ENCODE peak calls at places on chromosomes 16 and 17, in four cellular contexts. One of them, this sample, is unnamed.

GRCh38 chr17:76585048-76585648 is 512 bp downstream of the ST6GALNAC2 start:
- DNase-seq in HTR-8/SVneo: no peak
- DNase-seq in body of pancreas: peak
- DNase-seq in T follicular helper cell: no peak
- DNase-seq in this sample: no peak

GRCh38 chr17:7574176-7574953 is 5.1 kb upstream of the CD68 start:
- DNase-seq in HTR-8/SVneo: no peak
- DNase-seq in body of pancreas: no peak
- DNase-seq in T follicular helper cell: no peak
- DNase-seq in this sample: no peak

GRCh38 chr17:36474571-36474970 is 11.9 kb upstream of the ZNHIT3 start:
- DNase-seq in HTR-8/SVneo: no peak
- DNase-seq in body of pancreas: no peak
- DNase-seq in T follicular helper cell: no peak
- DNase-seq in this sample: no peak

GRCh38 chr17:15261063-15261817 is 3.9 kb downstream of the PMP22 start:
- DNase-seq in HTR-8/SVneo: peak
- DNase-seq in body of pancreas: peak
- DNase-seq in T follicular helper cell: no peak
- DNase-seq in this sample: no peak

GRCh38 chr16:4260360-4260759 is 12.5 kb downstream of the TFAP4 start:
- DNase-seq in HTR-8/SVneo: no peak
- DNase-seq in body of pancreas: peak
- DNase-seq in T follicular helper cell: no peak
- DNase-seq in this sample: no peak

GRCh38 chr16:57758331-57759117 is 23.0 kb downstream of the KATNB1 start:
- DNase-seq in HTR-8/SVneo: no peak
- DNase-seq in body of pancreas: no peak
- DNase-seq in T follicular helper cell: no peak
- DNase-seq in this sample: no peak

GRCh38 chr17:44375196-44376017 is 11.8 kb upstream of the FAM171A2 start:
- DNase-seq in HTR-8/SVneo: no peak
- DNase-seq in body of pancreas: no peak
- DNase-seq in T follicular helper cell: no peak
- DNase-seq in this sample: no peak

GRCh38 chr16:23581746-23582145 is 14.4 kb downstream of the NDUFAB1 start:
- DNase-seq in HTR-8/SVneo: no peak
- DNase-seq in body of pancreas: no peak
- DNase-seq in T follicular helper cell: no peak
- DNase-seq in this sample: no peak

GRCh38 chr17:66805567-66805966 is 29.4 kb upstream of the CACNG5 start:
- DNase-seq in HTR-8/SVneo: no peak
- DNase-seq in body of pancreas: no peak
- DNase-seq in T follicular helper cell: no peak
- DNase-seq in this sample: no peak

GRCh38 chr17:81339502-81340296 is 44.6 kb upstream of the SLC38A10 start:
- DNase-seq in HTR-8/SVneo: no peak
- DNase-seq in body of pancreas: peak
- DNase-seq in T follicular helper cell: no peak
- DNase-seq in this sample: no peak

GRCh38 chr17:4304417-4305027 is 40.7 kb upstream of the ANKFY1 start:
- DNase-seq in HTR-8/SVneo: peak
- DNase-seq in body of pancreas: peak
- DNase-seq in T follicular helper cell: peak
- DNase-seq in this sample: no peak

GRCh38 chr16:30132591-30132990 is 9.6 kb upstream of the MAPK3 start:
- DNase-seq in HTR-8/SVneo: no peak
- DNase-seq in body of pancreas: no peak
- DNase-seq in T follicular helper cell: no peak
- DNase-seq in this sample: no peak

GRCh38 chr17:83202002-83203000 is 122.9 kb downstream of the METRNL start:
- DNase-seq in HTR-8/SVneo: no peak
- DNase-seq in body of pancreas: peak
- DNase-seq in T follicular helper cell: no peak
- DNase-seq in this sample: no peak

GRCh38 chr16:49592507-49593422 is 219.2 kb downstream of the C16orf78 start:
- DNase-seq in HTR-8/SVneo: peak
- DNase-seq in body of pancreas: no peak
- DNase-seq in T follicular helper cell: peak
- DNase-seq in this sample: no peak

GRCh38 chr17:80106176-80106575 is 4.8 kb downstream of the GAA start:
- DNase-seq in HTR-8/SVneo: no peak
- DNase-seq in body of pancreas: no peak
- DNase-seq in T follicular helper cell: no peak
- DNase-seq in this sample: no peak